ENCODE peak calls at places on chromosomes 4 and X, in four cellular contexts. One of them, this sample, is unnamed.

GRCh38 chr4:38560340-38560739 is 103.7 kb upstream of the KLF3 start:
- DNase-seq in IMR-90: no peak
- DNase-seq in transverse colon: no peak
- DNase-seq in lower lobe of right lung: no peak
- DNase-seq in this sample: no peak

GRCh38 chr4:5165419-5166369 is 114.4 kb downstream of the STK32B start:
- DNase-seq in IMR-90: peak
- DNase-seq in transverse colon: no peak
- DNase-seq in lower lobe of right lung: no peak
- DNase-seq in this sample: no peak

GRCh38 chr4:646460-646859 is 21.1 kb downstream of the PDE6B start:
- DNase-seq in IMR-90: no peak
- DNase-seq in transverse colon: no peak
- DNase-seq in lower lobe of right lung: peak
- DNase-seq in this sample: no peak

GRCh38 chr4:174365018-174365587 is 81.4 kb downstream of the CEP44 start:
- DNase-seq in IMR-90: peak
- DNase-seq in transverse colon: no peak
- DNase-seq in lower lobe of right lung: no peak
- DNase-seq in this sample: peak

GRCh38 chr4:156894234-156894633 is 77.4 kb downstream of the PDGFC start:
- DNase-seq in IMR-90: no peak
- DNase-seq in transverse colon: no peak
- DNase-seq in lower lobe of right lung: no peak
- DNase-seq in this sample: no peak

GRCh38 chr4:48137766-48138349 is 3.8 kb upstream of the TXK start:
- DNase-seq in IMR-90: no peak
- DNase-seq in transverse colon: no peak
- DNase-seq in lower lobe of right lung: no peak
- DNase-seq in this sample: no peak

GRCh38 chrX:103780701-103781402 is 4.2 kb downstream of the PLP1 start:
- DNase-seq in IMR-90: no peak
- DNase-seq in transverse colon: no peak
- DNase-seq in lower lobe of right lung: no peak
- DNase-seq in this sample: no peak

GRCh38 chr4:177393236-177393635 is 49.0 kb downstream of the AGA start:
- DNase-seq in IMR-90: no peak
- DNase-seq in transverse colon: peak
- DNase-seq in lower lobe of right lung: no peak
- DNase-seq in this sample: no peak

GRCh38 chr4:36249605-36250004 is 5.3 kb upstream of the ARAP2 start:
- DNase-seq in IMR-90: no peak
- DNase-seq in transverse colon: no peak
- DNase-seq in lower lobe of right lung: no peak
- DNase-seq in this sample: no peak

GRCh38 chr4:125262079-125262478 is 52.7 kb upstream of the FAT4 start:
- DNase-seq in IMR-90: no peak
- DNase-seq in transverse colon: no peak
- DNase-seq in lower lobe of right lung: no peak
- DNase-seq in this sample: no peak

GRCh38 chrX:47838361-47838760 is 1.7 kb downstream of the ZNF81 start:
- DNase-seq in IMR-90: no peak
- DNase-seq in transverse colon: no peak
- DNase-seq in lower lobe of right lung: no peak
- DNase-seq in this sample: no peak

GRCh38 chrX:69179380-69179911 is 14.2 kb upstream of the PJA1 start:
- DNase-seq in IMR-90: peak
- DNase-seq in transverse colon: no peak
- DNase-seq in lower lobe of right lung: no peak
- DNase-seq in this sample: no peak

GRCh38 chrX:103376979-103377324 is 614 bp downstream of the BEX3 start:
- DNase-seq in IMR-90: peak
- DNase-seq in transverse colon: no peak
- DNase-seq in lower lobe of right lung: no peak
- DNase-seq in this sample: peak

GRCh38 chr4:38691251-38692008 is 27.4 kb downstream of the KLF3 start:
- DNase-seq in IMR-90: peak
- DNase-seq in transverse colon: no peak
- DNase-seq in lower lobe of right lung: no peak
- DNase-seq in this sample: peak

GRCh38 chr4:80331693-80332092 is 3.8 kb upstream of the CFAP299 start:
- DNase-seq in IMR-90: no peak
- DNase-seq in transverse colon: no peak
- DNase-seq in lower lobe of right lung: no peak
- DNase-seq in this sample: no peak
- H3K4me3 ChIP-seq in IMR-90: no peak
- H3K4me3 ChIP-seq in transverse colon: no peak
- H3K4me3 ChIP-seq in lower lobe of right lung: no peak
- H3K4me3 ChIP-seq in this sample: no peak

DNA sequence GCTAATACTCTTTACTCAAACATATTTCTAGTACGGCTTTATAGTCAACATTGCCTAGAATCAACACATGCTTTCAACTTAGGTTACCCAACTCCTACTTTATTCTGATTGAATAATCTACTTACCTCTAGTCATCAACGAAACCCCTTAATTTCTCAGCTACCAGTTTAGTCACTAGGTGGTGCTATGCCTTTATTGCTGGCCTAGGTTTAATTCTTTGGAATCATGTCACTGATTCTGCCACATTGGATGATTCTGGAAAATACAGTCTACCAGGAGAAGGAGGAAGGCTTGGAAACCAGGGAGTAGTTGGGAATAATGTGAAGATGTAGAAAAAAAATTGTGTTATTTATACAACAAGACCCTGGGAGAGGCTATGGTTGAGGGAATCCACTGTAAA is 167.7 kb downstream of the DCAF12L2 start:
- DNase-seq in IMR-90: no peak
- DNase-seq in transverse colon: no peak
- DNase-seq in lower lobe of right lung: no peak
- DNase-seq in this sample: no peak
- TF ChIP-seq CTCF in IMR-90: peak
- TF ChIP-seq CTCF in transverse colon: no peak
- TF ChIP-seq CTCF in lower lobe of right lung: peak
- TF ChIP-seq CTCF in this sample: no peak

GRCh38 chr4:109589605-109590004 is 29.6 kb downstream of the MCUB start:
- DNase-seq in IMR-90: peak
- DNase-seq in transverse colon: no peak
- DNase-seq in lower lobe of right lung: no peak
- DNase-seq in this sample: no peak
- H3K4me3 ChIP-seq in IMR-90: no peak
- H3K4me3 ChIP-seq in transverse colon: no peak
- H3K4me3 ChIP-seq in lower lobe of right lung: no peak
- H3K4me3 ChIP-seq in this sample: no peak

GRCh38 chrX:1162119-1162916 is 50.1 kb downstream of the CRLF2 start:
- DNase-seq in IMR-90: no peak
- DNase-seq in transverse colon: no peak
- DNase-seq in lower lobe of right lung: no peak
- DNase-seq in this sample: no peak
- TF ChIP-seq CTCF in IMR-90: no peak
- TF ChIP-seq CTCF in transverse colon: no peak
- TF ChIP-seq CTCF in lower lobe of right lung: no peak
- TF ChIP-seq CTCF in this sample: no peak

GRCh38 chrX:136780738-136781137 is at the start of gene ARHGEF6:
- DNase-seq in IMR-90: no peak
- DNase-seq in transverse colon: peak
- DNase-seq in lower lobe of right lung: no peak
- DNase-seq in this sample: peak
- H3K4me3 ChIP-seq in IMR-90: no peak
- H3K4me3 ChIP-seq in transverse colon: no peak
- H3K4me3 ChIP-seq in lower lobe of right lung: peak
- H3K4me3 ChIP-seq in this sample: no peak

GRCh38 chrX:94107981-94108380 is 434.0 kb downstream of the FAM133A start:
- DNase-seq in IMR-90: no peak
- DNase-seq in transverse colon: no peak
- DNase-seq in lower lobe of right lung: no peak
- DNase-seq in this sample: no peak
- TF ChIP-seq CTCF in IMR-90: no peak
- TF ChIP-seq CTCF in transverse colon: no peak
- TF ChIP-seq CTCF in lower lobe of right lung: no peak
- TF ChIP-seq CTCF in this sample: peak

GRCh38 chr4:140735317-140735716 is 20.9 kb downstream of the TBC1D9 start:
- DNase-seq in IMR-90: no peak
- DNase-seq in transverse colon: no peak
- DNase-seq in lower lobe of right lung: no peak
- DNase-seq in this sample: no peak
- H3K4me3 ChIP-seq in IMR-90: no peak
- H3K4me3 ChIP-seq in transverse colon: no peak
- H3K4me3 ChIP-seq in lower lobe of right lung: no peak
- H3K4me3 ChIP-seq in this sample: no peak

This sample was measured in fibroblast of the aortic adventitia.